ENCODE peak calls at places on chromosomes 6 and 20, in six cellular contexts. X is endodermal cell, H is LHCN-M2, V is lower leg skin, L is NCI-H187 treated with DMSO at 0.1 percent for 48 hours, K is fibroblast of mammary gland. O is an unnamed sample.

GRCh38 chr6:2931970-2932748 is 29.1 kb upstream of the SERPINB9 start:
- DNase-seq in X (peak; percentile 99), H (peak; percentile 75), V (peak; percentile 95), L (peak; percentile 59), K (peak; percentile 67), O (peak; percentile 80)

GRCh38 chr6:28141500-28142329 is at the start of gene ZKSCAN8:
- DNase-seq in X (peak; percentile 97), H (peak; percentile 89), V (peak; percentile 93), L (peak; percentile 74), K (peak; percentile 87), O (peak; percentile 93)

GRCh38 chr6:158849899-158850806 is 31.0 kb upstream of the EZR start:
- DNase-seq in X (peak; percentile 67), H (peak; percentile 89), V (no peak), L (no peak), K (peak; percentile 95), O (no peak)

GRCh38 chr6:142406131-142406530 is 104.3 kb downstream of the ADGRG6 start:
- DNase-seq in X (no peak), H (no peak), V (no peak), L (no peak), K (no peak), O (no peak)

GRCh38 chr6:16419636-16420331 is 181.4 kb downstream of the GMPR start:
- DNase-seq in X (no peak), H (no peak), V (no peak), L (no peak), K (no peak), O (no peak)

GRCh38 chr6:19024737-19025136 is 637.6 kb downstream of the RNF144B start:
- DNase-seq in X (peak; percentile 79), H (no peak), V (no peak), L (peak; percentile 25), K (peak; percentile 36), O (peak; percentile 10)

GRCh38 chr6:121951918-121952379 is 447.5 kb upstream of the HSF2 start:
- DNase-seq in X (no peak), H (peak; percentile 96), V (no peak), L (no peak), K (peak; percentile 58), O (no peak)

GRCh38 chr6:153145591-153145990 is 14.5 kb upstream of the RGS17 start:
- DNase-seq in X (peak; percentile 58), H (no peak), V (no peak), L (peak; percentile 60), K (no peak), O (no peak)

GRCh38 chr20:20233041-20233514 is 134.8 kb upstream of the INSM1 start:
- DNase-seq in X (no peak), H (peak; percentile 23), V (no peak), L (no peak), K (no peak), O (no peak)

GRCh38 chr20:44342240-44342639 is 5.4 kb downstream of the R3HDML start:
- DNase-seq in X (no peak), H (peak; percentile 17), V (no peak), L (no peak), K (peak; percentile 9), O (no peak)

GRCh38 chr6:28675600-28675999 is 149.9 kb downstream of the GPX5 start:
- DNase-seq in X (no peak), H (no peak), V (no peak), L (no peak), K (no peak), O (no peak)

GRCh38 chr20:51700809-51701285 is 67.3 kb downstream of the ATP9A start:
- DNase-seq in X (peak; percentile 75), H (peak; percentile 34), V (no peak), L (no peak), K (peak; percentile 59), O (peak; percentile 0)

GRCh38 chr20:19285424-19285823 is 73.0 kb downstream of the SLC24A3 start:
- DNase-seq in X (no peak), H (no peak), V (no peak), L (no peak), K (no peak), O (no peak)

GRCh38 chr6:34062156-34062555 is 83.7 kb downstream of the GRM4 start:
- DNase-seq in X (no peak), H (no peak), V (no peak), L (no peak), K (no peak), O (no peak)

GRCh38 chr20:50891138-50891537 is 40.1 kb downstream of the ADNP start:
- DNase-seq in X (no peak), H (peak; percentile 42), V (no peak), L (no peak), K (no peak), O (no peak)

GRCh38 chr6:39806277-39806676 is 14.1 kb downstream of the DAAM2 start:
- DNase-seq in X (no peak), H (no peak), V (no peak), L (no peak), K (no peak), O (no peak)

GRCh38 chr6:136426627-136427377 is 123.4 kb downstream of the MAP7 start:
- DNase-seq in X (no peak), H (no peak), V (no peak), L (no peak), K (no peak), O (no peak)

GRCh38 chr6:143400258-143401059 is 50.0 kb downstream of the ADAT2 start:
- DNase-seq in X (no peak), H (no peak), V (no peak), L (no peak), K (no peak), O (peak; percentile 72)

GRCh38 chr20:3470208-3470626 is 601 bp upstream of the ATRN start:
- DNase-seq in X (no peak), H (no peak), V (peak; percentile 86), L (no peak), K (no peak), O (no peak)

GRCh38 chr6:109456710-109457595 is 1.4 kb upstream of the MICAL1 start:
- DNase-seq in X (no peak), H (peak; percentile 67), V (peak; percentile 95), L (no peak), K (peak; percentile 80), O (no peak)

O was measured in AML-193.